ENCODE peak calls at places on chromosomes 2 and 18, in six cellular contexts. F, Y, Q, D, G and U are unnamed samples.

GRCh38 chr18:3620146-3621119 is 170.5 kb downstream of the TGIF1 start:
- DNase-seq in F (no peak), Y (no peak), Q (no peak), D (no peak), G (no peak), U (no peak)

GRCh38 chr2:56183643-56184499 is at the start of gene CCDC85A:
- DNase-seq in F (peak), Y (peak), Q (peak), D (peak), G (peak), U (peak)

GRCh38 chr18:74831571-74832250 is 234.0 kb downstream of the ZNF407 start:
- DNase-seq in F (no peak), Y (no peak), Q (peak), D (no peak), G (no peak), U (no peak)

GRCh38 chr2:182715121-182715895 is 749 bp upstream of the DNAJC10 start:
- DNase-seq in F (no peak), Y (no peak), Q (no peak), D (peak), G (no peak), U (no peak)

GRCh38 chr2:218631837-218632236 is 24.1 kb downstream of the PLCD4 start:
- DNase-seq in F (no peak), Y (no peak), Q (no peak), D (no peak), G (no peak), U (no peak)

GRCh38 chr18:49648326-49648725 is 86.5 kb downstream of the LIPG start:
- DNase-seq in F (no peak), Y (no peak), Q (no peak), D (no peak), G (no peak), U (no peak)

GRCh38 chr18:79728931-79729586 is 49.5 kb downstream of the CTDP1 start:
- DNase-seq in F (no peak), Y (no peak), Q (no peak), D (no peak), G (no peak), U (no peak)

GRCh38 chr18:22346968-22347611 is 70.6 kb downstream of the CTAGE1 start:
- DNase-seq in F (no peak), Y (no peak), Q (peak), D (no peak), G (peak), U (no peak)

GRCh38 chr2:218374795-218375194 is 7.3 kb upstream of the SLC11A1 start:
- DNase-seq in F (no peak), Y (no peak), Q (no peak), D (no peak), G (no peak), U (no peak)

GRCh38 chr2:60961457-60961856 is 56.1 kb upstream of the PEX13 start:
- DNase-seq in F (no peak), Y (no peak), Q (no peak), D (no peak), G (no peak), U (peak)

GRCh38 chr18:24544949-24545348 is 84.5 kb downstream of the HRH4 start:
- DNase-seq in F (no peak), Y (no peak), Q (no peak), D (no peak), G (no peak), U (no peak)

GRCh38 chr2:112843836-112844235 is 7.3 kb upstream of the IL1B start:
- DNase-seq in F (no peak), Y (no peak), Q (no peak), D (no peak), G (no peak), U (no peak)